ENCODE peak calls at places on chromosome 19, in five cellular contexts. G is heart left ventricle, S is left ventricle myocardium inferior, J is neural progenitor cell, M is colonic mucosa. D is an unnamed sample.

GRCh38 chr19:52188822-52189744 is 769 bp upstream of the PPP2R1A start:
- DNase-seq in G (peak; percentile 99), S (peak; percentile 83), J (no peak), M (peak; percentile 59), D (peak; percentile 57)

GRCh38 chr19:1445932-1446712 is 3.8 kb upstream of the APC2 start:
- DNase-seq in G (peak; percentile 65), S (no peak), J (peak; percentile 87), M (no peak), D (peak; percentile 77)

GRCh38 chr19:3565177-3565576 is 7.6 kb upstream of the HMG20B start:
- DNase-seq in G (no peak), S (no peak), J (no peak), M (no peak), D (no peak)

GRCh38 chr19:800360-801029 is 3.2 kb downstream of the PTBP1 start:
- DNase-seq in G (no peak), S (no peak), J (no peak), M (peak; percentile 65), D (no peak)

GRCh38 chr19:7520131-7521051 is 2.0 kb upstream of the MCOLN1 start:
- DNase-seq in G (no peak), S (no peak), J (no peak), M (no peak), D (no peak)

GRCh38 chr19:14943601-14944000 is 2.3 kb downstream of the OR7C2 start:
- DNase-seq in G (no peak), S (no peak), J (no peak), M (no peak), D (no peak)

GRCh38 chr19:46391296-46392251 is 21.8 kb downstream of the CCDC8 start:
- DNase-seq in G (peak; percentile 61), S (no peak), J (no peak), M (no peak), D (no peak)

GRCh38 chr19:15291089-15291488 is 41.2 kb downstream of the BRD4 start:
- DNase-seq in G (no peak), S (no peak), J (no peak), M (no peak), D (no peak)

GRCh38 chr19:49497047-49497789 is 984 bp downstream of the RPS11 start:
- DNase-seq in G (no peak), S (peak; percentile 64), J (peak; percentile 69), M (peak; percentile 85), D (no peak)

GRCh38 chr19:53311897-53312296 is 21.7 kb upstream of the ZNF845 start:
- DNase-seq in G (no peak), S (no peak), J (no peak), M (no peak), D (no peak)

GRCh38 chr19:53311044-53311443 is 22.5 kb upstream of the ZNF845 start:
- DNase-seq in G (no peak), S (no peak), J (peak; percentile 48), M (no peak), D (no peak)

GRCh38 chr19:53308339-53308811 is 25.2 kb upstream of the ZNF845 start:
- DNase-seq in G (no peak), S (peak; percentile 16), J (peak; percentile 67), M (no peak), D (no peak)
- TF ChIP-seq CTCF in G (peak; percentile 58), S (peak; percentile 62), J (peak; percentile 71), M (no peak), D (peak; percentile 28)

GRCh38 chr19:43786665-43787064 is 5.9 kb upstream of the KCNN4 start:
- DNase-seq in G (no peak), S (no peak), J (no peak), M (no peak), D (no peak)
- TF ChIP-seq CTCF in G (no peak), S (no peak), J (no peak), M (no peak), D (no peak)

DNA sequence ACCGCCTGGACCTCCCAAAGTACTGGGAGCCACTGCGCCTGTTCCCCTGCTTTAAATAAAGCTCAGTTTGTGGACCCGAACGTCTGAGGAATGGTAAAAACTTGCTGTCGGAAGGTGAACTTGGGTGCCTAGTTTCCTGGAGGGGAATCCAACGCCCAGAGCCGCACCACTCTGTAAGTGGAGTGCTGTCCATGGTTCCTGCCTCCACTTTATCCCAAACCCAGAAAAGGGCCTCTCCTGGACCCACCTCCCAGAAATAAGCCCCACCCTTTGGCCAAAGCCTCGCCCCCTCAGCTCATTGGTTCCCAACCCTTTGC is 2.3 kb downstream of the ANO8 start:
- DNase-seq in G (no peak), S (no peak), J (no peak), M (no peak), D (no peak)
- TF ChIP-seq CTCF in G (no peak), S (no peak), J (no peak), M (no peak), D (no peak)

GRCh38 chr19:41958367-41959055 is 610 bp downstream of the RABAC1 start:
- DNase-seq in G (peak; percentile 91), S (peak; percentile 85), J (peak; percentile 94), M (peak; percentile 97), D (peak; percentile 92)

GRCh38 chr19:41960973-41961372 is 1.9 kb upstream of the RABAC1 start:
- DNase-seq in G (no peak), S (no peak), J (no peak), M (no peak), D (no peak)

GRCh38 chr19:41957161-41957837 is 1.8 kb downstream of the RABAC1 start:
- DNase-seq in G (no peak), S (no peak), J (no peak), M (peak; percentile 85), D (no peak)

GRCh38 chr19:41957838-41958366 is 1.2 kb downstream of the RABAC1 start:
- DNase-seq in G (peak; percentile 79), S (peak; percentile 48), J (peak; percentile 92), M (peak; percentile 87), D (peak; percentile 75)

DNA sequence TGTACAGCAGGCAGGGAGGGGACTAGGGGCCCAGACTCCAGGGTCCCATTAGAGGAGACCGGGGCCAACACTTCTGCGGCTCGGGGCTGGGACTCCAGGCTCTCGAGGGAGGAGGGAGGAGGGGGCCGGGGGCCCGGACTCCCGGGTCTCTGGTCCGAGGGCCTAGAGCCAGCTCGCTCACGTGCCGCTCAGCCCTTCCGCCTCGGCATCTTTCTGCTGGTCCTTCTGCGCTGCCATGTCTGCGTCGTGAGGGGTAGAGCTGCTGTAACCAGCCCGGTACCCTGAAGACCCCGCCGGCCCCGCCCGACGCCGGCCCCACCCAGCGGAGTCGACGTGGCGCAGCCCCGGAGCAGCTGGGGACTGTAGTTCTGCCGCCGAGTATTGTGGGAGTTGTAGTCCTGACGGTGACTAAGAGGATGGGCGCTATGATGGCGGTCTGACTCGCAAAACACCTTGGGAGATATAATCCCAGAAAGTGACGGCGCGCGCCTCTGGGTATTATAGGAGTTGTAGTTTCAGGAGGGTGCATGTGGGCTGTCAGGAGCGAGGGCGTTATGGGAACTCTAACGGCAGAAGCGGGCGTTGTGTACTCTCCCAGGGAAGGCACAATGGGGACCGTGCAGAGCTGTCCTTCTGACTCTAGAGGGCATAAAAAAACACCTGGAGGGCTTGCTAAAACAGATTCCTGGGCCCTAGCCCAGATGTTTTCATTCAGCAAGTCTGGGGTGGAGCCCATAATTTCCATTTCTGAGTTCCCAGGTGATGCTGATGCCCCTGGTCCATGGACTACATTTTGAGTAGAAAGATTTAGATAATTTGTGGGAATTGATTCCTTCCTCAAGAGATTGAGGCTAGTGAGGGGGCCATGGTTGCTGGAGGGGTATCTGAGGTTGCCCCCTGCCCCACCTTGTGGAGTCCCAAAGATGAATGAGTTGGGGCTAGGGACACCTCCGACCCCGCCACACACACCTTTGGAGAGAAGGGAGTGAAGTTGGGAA is at the start of gene RABAC1:
- DNase-seq in G (peak; percentile 92), S (peak; percentile 89), J (peak; percentile 97), M (peak; percentile 93), D (peak; percentile 91)
- TF ChIP-seq CTCF in G (no peak), S (peak; percentile 24), J (peak; percentile 46), M (no peak), D (no peak)

DNA sequence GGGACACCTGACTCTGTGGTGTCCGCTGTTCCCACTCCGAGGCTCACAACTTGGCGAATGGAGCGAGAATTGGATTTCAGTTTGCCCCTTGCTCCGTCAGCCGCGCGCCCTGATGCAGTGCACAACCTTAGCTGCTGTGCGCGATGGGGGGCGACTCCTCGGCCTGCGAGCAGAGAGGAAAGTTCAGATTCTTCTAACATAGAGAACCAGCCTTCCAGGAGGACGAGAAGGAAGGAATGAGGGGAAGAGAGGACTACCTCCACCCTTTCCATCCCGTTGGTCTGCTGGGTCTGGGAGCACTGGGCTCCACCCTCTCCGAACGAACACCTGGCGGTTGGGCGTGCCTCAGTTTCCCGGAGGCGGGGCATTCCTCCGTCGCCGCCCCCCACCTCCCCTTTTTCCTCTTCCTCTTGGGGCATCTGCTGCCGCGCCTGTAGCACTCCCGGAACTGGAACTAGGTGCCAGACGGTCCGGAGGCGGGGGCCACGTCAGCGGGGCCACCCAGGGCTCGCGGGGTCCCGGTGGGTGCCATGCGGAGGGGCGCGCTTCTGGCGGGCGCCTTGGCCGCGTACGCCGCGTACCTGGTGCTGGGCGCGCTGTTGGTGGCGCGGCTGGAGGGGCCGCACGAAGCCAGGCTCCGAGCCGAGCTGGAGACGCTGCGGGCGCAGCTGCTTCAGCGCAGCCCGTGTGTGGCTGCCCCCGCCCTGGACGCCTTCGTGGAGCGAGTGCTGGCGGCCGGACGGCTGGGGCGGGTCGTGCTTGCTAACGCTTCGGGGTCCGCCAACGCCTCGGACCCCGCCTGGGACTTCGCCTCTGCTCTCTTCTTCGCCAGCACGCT is at the start of gene KCNK6:
- DNase-seq in G (peak; percentile 79), S (peak; percentile 46), J (peak; percentile 78), M (peak; percentile 90), D (peak; percentile 65)
- TF ChIP-seq CTCF in G (no peak), S (no peak), J (no peak), M (no peak), D (no peak)

GRCh38 chr19:29855771-29856510 is 44.1 kb downstream of the CCNE1 start:
- DNase-seq in G (no peak), S (no peak), J (no peak), M (no peak), D (no peak)

GRCh38 chr19:29858621-29859020 is 46.8 kb downstream of the CCNE1 start:
- DNase-seq in G (no peak), S (no peak), J (no peak), M (no peak), D (no peak)

GRCh38 chr19:29858000-29858596 is 46.3 kb downstream of the CCNE1 start:
- DNase-seq in G (no peak), S (no peak), J (peak; percentile 74), M (peak; percentile 32), D (no peak)

GRCh38 chr19:29861575-29861974 is 49.8 kb downstream of the CCNE1 start:
- DNase-seq in G (no peak), S (no peak), J (no peak), M (no peak), D (no peak)

DNA sequence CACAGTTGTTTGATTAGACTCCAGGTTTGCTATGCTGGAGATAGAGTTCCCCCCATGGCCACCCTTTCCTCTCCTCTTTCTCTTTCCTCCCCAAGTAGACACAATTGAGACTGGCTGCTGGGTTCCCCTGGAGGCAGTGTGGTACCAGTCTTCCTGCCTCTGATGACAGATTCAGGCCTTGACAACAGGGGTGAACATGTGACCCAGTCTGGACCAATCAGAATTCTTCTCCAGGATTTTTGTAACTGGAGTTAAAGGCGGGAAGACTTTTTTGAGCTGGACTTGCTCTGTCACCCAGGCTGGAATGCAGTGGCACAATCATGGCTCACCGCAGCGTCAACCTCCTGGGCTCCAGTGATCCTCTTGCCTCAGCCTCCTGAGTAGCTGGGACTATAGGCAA is 48.7 kb downstream of the CCNE1 start:
- DNase-seq in G (no peak), S (no peak), J (peak; percentile 35), M (no peak), D (no peak)
- TF ChIP-seq CTCF in G (no peak), S (no peak), J (no peak), M (no peak), D (no peak)

D was measured in nephron progenitor cell.